ENCODE peak calls at places on chromosomes 3 and 15, in five cellular contexts. U is GM12878, J is SK-N-SH, K is K562, Q is HepG2. G is an unnamed sample.

GRCh38 chr15:89367485-89368451 is 33.1 kb upstream of the POLG start:
- DNase-seq in U (no peak), K (peak; percentile 94), Q (no peak), J (peak; percentile 98), G (no peak)

GRCh38 chr3:147427796-147428195 is 18.6 kb downstream of the ZIC1 start:
- DNase-seq in K (no peak), U (no peak), J (no peak), Q (no peak), G (no peak)

GRCh38 chr3:98188553-98188952 is 22.1 kb downstream of the OR5H15 start:
- DNase-seq in Q (peak; percentile 16), J (peak; percentile 0), U (peak; percentile 53), K (peak; percentile 1), G (no peak)

GRCh38 chr3:11808231-11808630 is 38.5 kb downstream of the TAMM41 start:
- DNase-seq in U (no peak), J (no peak), Q (no peak), K (no peak), G (peak; percentile 29)

GRCh38 chr3:46162975-46163550 is 45.0 kb downstream of the CCR1 start:
- DNase-seq in J (no peak), Q (peak; percentile 20), U (no peak), K (no peak), G (no peak)

GRCh38 chr15:76460347-76460746 is 123.8 kb downstream of the ISL2 start:
- DNase-seq in U (no peak), K (no peak), Q (no peak), J (no peak), G (no peak)

GRCh38 chr3:23808525-23808924 is 2.8 kb downstream of the UBE2E1 start:
- DNase-seq in Q (no peak), U (no peak), K (peak; percentile 83), J (no peak), G (no peak)

GRCh38 chr3:29281265-29282228 is 676 bp downstream of the RBMS3 start:
- DNase-seq in K (no peak), Q (no peak), U (peak; percentile 63), J (peak; percentile 15), G (peak; percentile 59)

GRCh38 chr3:159364511-159364910 is 562.7 kb downstream of the MFSD1 start:
- DNase-seq in Q (no peak), U (no peak), J (no peak), K (no peak), G (no peak)

GRCh38 chr15:74233864-74234597 is 2.1 kb upstream of the CCDC33 start:
- DNase-seq in K (no peak), J (peak; percentile 44), U (no peak), Q (no peak), G (no peak)

GRCh38 chr3:49165771-49166751 is at the start of gene CCDC71:
- DNase-seq in U (peak; percentile 20), Q (peak; percentile 43), K (peak; percentile 90), J (peak; percentile 97), G (peak; percentile 51)

GRCh38 chr15:67064607-67065530 is 533 bp upstream of the SMAD3 start:
- DNase-seq in U (no peak), Q (peak; percentile 67), J (no peak), K (peak; percentile 62), G (no peak)

GRCh38 chr15:31083394-31083790 is 18.1 kb downstream of the TRPM1 start:
- DNase-seq in U (no peak), Q (peak; percentile 48), J (peak; percentile 54), K (no peak), G (no peak)

GRCh38 chr3:27360113-27361078 is 8.8 kb downstream of the NEK10 start:
- DNase-seq in Q (peak; percentile 99), K (no peak), J (no peak), U (no peak), G (peak; percentile 44)

GRCh38 chr15:62465173-62465572 is 300.1 kb upstream of the C2CD4B start:
- DNase-seq in U (no peak), Q (no peak), J (no peak), K (no peak), G (no peak)

GRCh38 chr3:61573441-61573840 is 12.1 kb downstream of the PTPRG start:
- DNase-seq in K (no peak), U (no peak), Q (no peak), J (no peak), G (no peak)

GRCh38 chr3:61572879-61573278 is 11.5 kb downstream of the PTPRG start:
- DNase-seq in K (no peak), U (no peak), Q (no peak), J (no peak), G (no peak)

GRCh38 chr3:61570813-61571212 is 9.4 kb downstream of the PTPRG start:
- DNase-seq in K (no peak), Q (no peak), J (no peak), U (no peak), G (no peak)

GRCh38 chr3:61569856-61570255 is 8.5 kb downstream of the PTPRG start:
- DNase-seq in U (no peak), Q (peak; percentile 22), J (no peak), K (no peak), G (no peak)

GRCh38 chr3:61571516-61572336 is 10.4 kb downstream of the PTPRG start:
- DNase-seq in K (no peak), U (no peak), Q (no peak), J (no peak), G (peak; percentile 84)
- H3K4me2 ChIP-seq in K (no peak overlapping the region), U (no peak overlapping the region), Q (no peak overlapping the region), J (peak overlapping the region; percentile 0), G (peak overlapping the region; percentile 0)

GRCh38 chr3:84963137-84963536 is 4.3 kb downstream of the CADM2 start:
- DNase-seq in J (peak; percentile 10), K (no peak), U (no peak), Q (no peak), G (no peak)
- TF ChIP-seq MXI1 in J (no peak), K (no peak), U (no peak), Q (no peak), G (no peak)

GRCh38 chr3:55409802-55410201 is 77.3 kb downstream of the WNT5A start:
- DNase-seq in Q (no peak), U (no peak), K (no peak), J (no peak), G (peak; percentile 55)
- TF ChIP-seq SMC3 in Q (no peak), U (no peak), K (no peak), J (no peak), G (no peak)

DNA sequence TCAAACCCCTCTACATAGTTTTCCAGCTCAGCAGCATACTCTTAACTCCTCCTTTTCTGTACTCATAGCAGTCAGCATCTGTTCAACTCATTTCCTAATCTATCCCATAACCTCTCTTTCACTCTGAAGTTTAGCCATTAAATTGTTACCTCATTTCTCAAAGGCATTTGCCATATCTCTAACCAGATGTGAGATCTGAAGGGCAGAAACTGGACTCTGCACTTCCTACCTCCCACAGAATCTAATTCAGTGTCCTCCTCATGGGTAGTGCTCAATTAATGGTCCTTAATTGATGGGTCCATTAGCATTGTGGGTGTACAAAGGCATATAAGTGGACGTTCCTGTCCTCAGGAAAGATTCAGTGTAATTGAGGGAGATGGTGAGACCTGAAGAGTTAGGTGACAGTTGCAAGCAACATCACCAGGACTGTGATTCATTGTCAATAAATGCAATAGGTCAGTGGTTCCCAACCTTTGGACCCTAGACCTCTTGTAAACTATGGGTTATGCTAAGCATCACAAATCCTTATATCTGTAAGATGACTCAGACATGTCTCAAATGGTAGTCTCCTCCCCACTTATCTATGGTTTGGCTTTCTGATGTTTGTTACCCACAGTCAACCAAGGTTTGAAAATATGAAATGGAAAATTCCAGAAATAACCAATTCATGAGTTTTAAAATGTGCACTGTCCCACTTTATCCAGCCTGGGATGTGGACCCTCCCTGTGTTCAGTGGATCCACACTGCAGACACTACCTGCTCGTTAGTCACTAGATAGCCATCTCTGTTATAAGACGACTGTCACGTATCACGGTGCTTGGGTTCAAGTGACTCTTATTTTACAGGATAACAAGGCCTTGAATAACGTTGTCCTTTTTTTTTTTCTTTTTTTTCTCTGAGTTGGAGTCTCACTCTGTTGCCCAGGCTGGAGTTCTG is 25.0 kb upstream of the UACA start:
- DNase-seq in J (no peak), U (no peak), Q (peak; percentile 91), K (no peak), G (peak; percentile 86)
- H3K4me2 ChIP-seq in J (peak overlapping the region; percentile 16), U (no peak overlapping the region), Q (peak overlapping the region; percentile 50), K (no peak overlapping the region), G (peak overlapping the region; percentile 46)

DNA sequence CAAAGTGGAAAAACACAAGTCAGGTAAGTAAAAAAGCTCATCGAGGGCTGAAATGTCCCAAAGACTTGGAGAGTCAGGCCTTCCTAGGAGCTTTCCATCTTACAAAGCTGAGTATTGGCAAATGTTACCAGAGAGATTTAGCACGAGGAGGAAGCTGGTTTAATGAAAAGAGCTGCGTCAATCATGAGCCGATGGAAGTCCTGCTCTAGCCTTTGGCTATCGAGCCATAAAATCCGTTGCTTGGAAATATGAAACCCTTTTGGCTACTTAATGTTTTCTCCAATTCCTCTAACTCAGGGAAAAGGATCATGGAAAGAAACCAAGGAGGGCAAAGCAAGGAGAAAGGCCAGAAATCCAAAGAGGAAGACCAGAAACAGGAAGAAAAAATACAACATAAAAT is 1074.6 kb downstream of the FHIT start:
- DNase-seq in K (no peak), Q (no peak), J (no peak), U (no peak), G (no peak)
- TF ChIP-seq MXI1 in K (no peak), Q (no peak), J (no peak), U (no peak), G (no peak)